ENCODE peak calls at places on chromosome 4, in five cellular contexts. O is heart left ventricle, H is pancreas, U is left lung, R is SJSA1. N is an unnamed sample.

GRCh38 chr4:80017125-80017854 is 55.7 kb downstream of the ANTXR2 start:
- DNase-seq in O (no peak), H (no peak), U (no peak), R (peak; percentile 91), N (no peak)

GRCh38 chr4:29708473-29708872 is 1011.7 kb upstream of the PCDH7 start:
- DNase-seq in O (no peak), H (no peak), U (no peak), R (no peak), N (no peak)

GRCh38 chr4:128865132-128865531 is 55.6 kb downstream of the JADE1 start:
- DNase-seq in O (no peak), H (no peak), U (no peak), R (no peak), N (no peak)

GRCh38 chr4:40848251-40848650 is 98.5 kb downstream of the NSUN7 start:
- DNase-seq in O (no peak), H (no peak), U (no peak), R (no peak), N (no peak)

GRCh38 chr4:149370002-149370401 is 445.6 kb downstream of the IQCM start:
- DNase-seq in O (no peak), H (no peak), U (peak; percentile 5), R (no peak), N (no peak)

GRCh38 chr4:2105559-2105958 is 46.4 kb downstream of the NAT8L start:
- DNase-seq in O (no peak), H (no peak), U (no peak), R (no peak), N (no peak)

GRCh38 chr4:114495471-114495928 is 103.1 kb upstream of the UGT8 start:
- DNase-seq in O (no peak), H (no peak), U (no peak), R (no peak), N (no peak)

GRCh38 chr4:141375855-141376254 is 155.2 kb downstream of the ZNF330 start:
- DNase-seq in O (no peak), H (no peak), U (no peak), R (peak; percentile 24), N (no peak)

GRCh38 chr4:10808591-10808990 is 124.0 kb upstream of the CLNK start:
- DNase-seq in O (no peak), H (no peak), U (no peak), R (no peak), N (peak; percentile 71)

GRCh38 chr4:188435381-188435780 is 296.1 kb downstream of the TRIML1 start:
- DNase-seq in O (no peak), H (no peak), U (no peak), R (no peak), N (no peak)

GRCh38 chr4:114563536-114564315 is 34.9 kb upstream of the UGT8 start:
- DNase-seq in O (no peak), H (no peak), U (no peak), R (no peak), N (no peak)

GRCh38 chr4:154506253-154506652 is 14.7 kb upstream of the DCHS2 start:
- DNase-seq in O (no peak), H (no peak), U (no peak), R (no peak), N (no peak)

GRCh38 chr4:13544556-13545393 is 467 bp upstream of the NKX3-2 start:
- DNase-seq in O (no peak), H (peak; percentile 82), U (peak; percentile 86), R (peak; percentile 77), N (no peak)

GRCh38 chr4:11805837-11806236 is 377.1 kb upstream of the HS3ST1 start:
- DNase-seq in O (no peak), H (no peak), U (no peak), R (no peak), N (no peak)

GRCh38 chr4:105644270-105644669 is 64.2 kb downstream of the INTS12 start:
- DNase-seq in O (no peak), H (no peak), U (no peak), R (no peak), N (no peak)

GRCh38 chr4:47990145-47990544 is 26.3 kb downstream of the CNGA1 start:
- DNase-seq in O (no peak), H (no peak), U (no peak), R (no peak), N (no peak)
- H3K27ac ChIP-seq in O (no peak overlapping the region), H (no peak overlapping the region), U (no peak overlapping the region), R (no peak overlapping the region), N (no peak overlapping the region)

GRCh38 chr4:87354168-87355102 is 31.8 kb upstream of the HSD17B13 start:
- DNase-seq in O (no peak), H (no peak), U (no peak), R (no peak), N (no peak)

GRCh38 chr4:87363552-87363951 is 27.4 kb downstream of the HSD17B11 start:
- DNase-seq in O (no peak), H (no peak), U (no peak), R (no peak), N (no peak)

GRCh38 chr4:87360338-87360935 is 30.6 kb downstream of the HSD17B11 start:
- DNase-seq in O (no peak), H (no peak), U (no peak), R (no peak), N (no peak)

GRCh38 chr4:87356832-87357526 is 34.0 kb downstream of the HSD17B11 start:
- DNase-seq in O (no peak), H (no peak), U (no peak), R (no peak), N (no peak)

DNA sequence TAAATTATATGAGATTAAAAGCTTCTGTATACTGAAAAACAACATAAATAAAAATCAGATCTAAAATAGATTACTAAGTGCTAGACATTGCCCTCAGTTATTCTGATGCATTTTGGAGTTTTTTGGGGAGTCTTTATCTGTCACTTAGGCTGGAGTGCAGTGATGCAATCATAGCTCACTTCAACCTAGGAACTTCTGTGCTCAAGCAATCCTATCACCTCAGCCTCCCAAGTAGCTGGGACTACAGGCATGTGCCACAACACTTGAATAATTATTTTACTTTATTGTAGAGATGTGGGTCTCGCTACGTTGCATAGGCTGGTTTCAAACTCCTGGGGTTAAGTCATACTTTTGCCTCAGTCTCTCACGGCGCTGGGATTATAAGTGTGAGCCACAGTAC is 31.7 kb downstream of the HSD17B11 start:
- DNase-seq in O (no peak), H (no peak), U (no peak), R (no peak), N (no peak)
- H3K4me1 ChIP-seq in O (no peaks in the 10 kb centered on the region), H (peaks cover 41% of the 10 kb centered on the region), U (no peaks in the 10 kb centered on the region), R (no peaks in the 10 kb centered on the region), N (peaks cover 8% of the 10 kb centered on the region)

GRCh38 chr4:119626943-119627266 is 1.7 kb downstream of the PDE5A start:
- DNase-seq in O (no peak), H (no peak), U (no peak), R (peak; percentile 67), N (no peak)
- H3K27ac ChIP-seq in O (peak overlapping the region; percentile 82), H (peak overlapping the region; percentile 89), U (peak overlapping the region; percentile 84), R (peak overlapping the region; percentile 51), N (peak overlapping the region; percentile 91)

DNA sequence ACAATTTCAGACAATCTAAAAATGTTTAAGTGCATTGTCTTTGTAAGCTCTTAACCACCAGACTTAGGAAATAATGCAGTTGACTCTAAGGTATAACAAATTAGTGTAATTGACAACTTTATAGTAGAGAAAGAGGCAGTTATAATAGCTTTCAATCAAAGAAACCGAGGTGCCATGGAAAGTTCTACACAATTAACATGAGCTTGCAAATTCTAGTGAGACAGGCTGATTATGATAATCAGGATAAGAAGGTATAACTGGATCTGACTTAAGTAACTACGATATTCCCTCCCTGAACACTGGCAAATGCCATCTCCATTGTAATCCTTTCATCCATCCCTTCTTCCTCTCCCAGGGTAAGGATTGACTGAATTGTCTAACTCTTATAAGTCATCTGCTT is 11.4 kb upstream of the KLHL5 start:
- DNase-seq in O (no peak), H (no peak), U (no peak), R (no peak), N (no peak)
- H3K4me1 ChIP-seq in O (no peaks in the 10 kb centered on the region), H (peaks cover 11% of the 10 kb centered on the region), U (no peaks in the 10 kb centered on the region), R (peaks cover 19% of the 10 kb centered on the region), N (no peaks in the 10 kb centered on the region)

DNA sequence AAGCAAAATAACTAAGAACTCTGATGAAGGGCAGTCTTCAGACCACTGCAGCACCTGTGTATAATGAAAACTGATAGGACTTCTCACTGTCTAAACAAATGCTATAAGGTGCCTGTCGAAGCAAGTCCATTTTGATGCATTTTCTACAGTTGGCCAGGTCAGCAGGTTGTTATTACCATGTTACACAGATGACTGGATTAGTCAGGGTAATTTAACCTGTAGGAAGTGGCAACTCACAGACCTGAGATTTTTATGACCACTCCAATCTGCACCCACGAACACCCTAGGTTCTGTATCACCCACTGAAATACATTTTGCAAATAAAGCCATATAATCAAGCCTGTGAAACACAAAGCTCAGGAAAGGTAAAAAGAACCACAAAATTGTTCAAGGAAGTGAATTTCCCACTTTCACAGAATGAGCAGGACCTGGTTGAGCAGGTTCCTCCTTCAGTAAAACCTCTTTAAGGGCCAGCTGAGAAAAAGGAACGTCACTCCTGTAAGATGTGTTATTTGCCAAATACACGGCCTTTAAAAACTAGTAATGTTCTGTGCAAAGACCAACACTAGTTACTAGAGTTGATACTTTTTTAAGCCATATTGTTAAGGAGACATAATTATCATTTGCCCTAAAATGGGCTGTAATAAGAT is 12.7 kb downstream of the MAML3 start:
- DNase-seq in O (no peak), H (no peak), U (no peak), R (no peak), N (no peak)
- H3K27ac ChIP-seq in O (no peak overlapping the region), H (peak overlapping the region; percentile 47), U (peak overlapping the region; percentile 43), R (no peak overlapping the region), N (no peak overlapping the region)

DNA sequence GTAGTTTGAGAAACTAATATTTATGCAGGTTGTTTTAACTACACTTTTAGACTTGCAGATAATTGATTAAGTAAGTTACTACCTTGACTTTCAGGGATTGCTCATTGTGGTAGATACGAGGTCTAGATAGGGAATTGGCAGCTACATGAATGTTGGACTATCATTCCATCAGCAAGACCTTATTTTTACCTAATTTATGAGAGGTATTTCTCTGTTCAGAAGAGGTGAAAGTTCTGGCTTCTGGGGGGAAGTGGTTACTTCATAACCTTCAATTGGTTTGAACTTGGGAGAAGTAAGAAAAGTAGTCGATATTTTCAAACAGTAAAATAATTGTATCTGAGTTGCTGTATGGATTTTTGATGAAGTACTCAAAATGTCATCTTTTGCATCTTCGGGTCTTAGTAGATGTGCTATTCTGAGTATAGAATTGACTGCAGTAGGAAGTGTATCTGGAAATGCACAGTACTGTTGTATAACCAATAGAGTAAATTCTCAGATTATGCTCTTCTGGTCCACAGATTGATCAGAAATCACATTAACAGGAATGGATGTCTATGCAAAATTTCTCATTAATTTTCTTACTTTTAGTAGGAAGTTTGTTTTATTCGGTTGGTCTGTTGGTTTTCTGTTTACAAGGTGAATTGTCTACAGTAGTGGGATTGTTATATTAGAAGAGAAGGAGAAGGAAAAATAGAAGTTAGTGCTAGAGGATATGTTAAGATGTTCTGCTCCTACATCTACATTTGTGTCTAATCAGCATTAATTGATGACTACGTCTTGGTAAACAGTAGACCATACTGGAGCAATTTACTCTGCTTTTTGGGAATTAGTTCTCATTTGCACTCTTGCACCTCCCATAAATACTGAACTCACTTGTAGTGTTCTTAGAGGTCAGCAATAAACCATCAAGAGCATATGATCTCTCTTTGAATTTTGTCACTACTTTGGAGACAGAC is 3.0 kb downstream of the NFKB1 start:
- DNase-seq in O (no peak), H (no peak), U (no peak), R (no peak), N (no peak)
- H3K4me1 ChIP-seq in O (peaks cover 25% of the 10 kb centered on the region), H (peaks cover 32% of the 10 kb centered on the region), U (peaks cover 23% of the 10 kb centered on the region), R (peaks cover 29% of the 10 kb centered on the region), N (no peaks in the 10 kb centered on the region)

GRCh38 chr4:68123525-68123924 is 6.1 kb downstream of the TMPRSS11F start:
- DNase-seq in O (no peak), H (no peak), U (no peak), R (no peak), N (no peak)
- H3K27ac ChIP-seq in O (no peak overlapping the region), H (no peak overlapping the region), U (no peak overlapping the region), R (no peak overlapping the region), N (no peak overlapping the region)

GRCh38 chr4:87009095-87009648 is 74.4 kb downstream of the AFF1 start:
- DNase-seq in O (no peak), H (no peak), U (no peak), R (no peak), N (no peak)
- H3K4me1 ChIP-seq in O (peaks cover 22% of the 10 kb centered on the region), H (peaks cover 67% of the 10 kb centered on the region), U (peaks cover 43% of the 10 kb centered on the region), R (peaks cover 28% of the 10 kb centered on the region), N (no peaks in the 10 kb centered on the region)

N was measured in ascending aorta.